ENCODE peak calls at places on chromosomes 16 and 17, in four cellular contexts. V is ascending aorta, Q is Right ventricle myocardium superior, F is GM13977. W is an unnamed sample.

GRCh38 chr16:86580798-86581185 is 2.4 kb downstream of the FOXL1 start:
- DNase-seq in V (no peak), Q (no peak), F (no peak), W (no peak)

GRCh38 chr17:13135496-13135895 is 117.7 kb upstream of the ELAC2 start:
- DNase-seq in V (no peak), Q (no peak), F (no peak), W (no peak)

GRCh38 chr16:84347161-84347560 is 21.2 kb upstream of the ATP2C2 start:
- DNase-seq in V (no peak), Q (no peak), F (no peak), W (no peak)

GRCh38 chr17:145671-146541 is 8.5 kb downstream of the SCGB1C2 start:
- DNase-seq in V (no peak), Q (peak; percentile 29), F (no peak), W (no peak)

GRCh38 chr16:69131167-69131748 is 1.1 kb downstream of the CHTF8 start:
- DNase-seq in V (no peak), Q (no peak), F (peak; percentile 57), W (no peak)

GRCh38 chr16:8718753-8719386 is 44.5 kb downstream of the ABAT start:
- DNase-seq in V (no peak), Q (no peak), F (no peak), W (no peak)

GRCh38 chr17:80594666-80595269 is 50.1 kb downstream of the RPTOR start:
- DNase-seq in V (no peak), Q (no peak), F (no peak), W (no peak)

GRCh38 chr16:80954985-80955384 is 51.7 kb downstream of the CMC2 start:
- DNase-seq in V (no peak), Q (no peak), F (no peak), W (no peak)

GRCh38 chr17:42779942-42780815 is at the start of gene WNK4:
- DNase-seq in V (no peak), Q (no peak), F (peak; percentile 65), W (no peak)

GRCh38 chr17:40356906-40357861 is 7.4 kb downstream of the GJD3 start:
- DNase-seq in V (no peak), Q (peak; percentile 37), F (no peak), W (no peak)

GRCh38 chr16:50731989-50732589 is 9.8 kb upstream of the CYLD start:
- DNase-seq in V (no peak), Q (no peak), F (no peak), W (no peak)

GRCh38 chr16:4467916-4468315 is 6.5 kb downstream of the NMRAL1 start:
- DNase-seq in V (no peak), Q (no peak), F (no peak), W (no peak)

GRCh38 chr16:67943619-67944503 is at the start of gene LCAT:
- DNase-seq in V (peak; percentile 31), Q (peak; percentile 86), F (no peak), W (no peak)

GRCh38 chr16:81531415-81531814 is 86.8 kb downstream of the CMIP start:
- DNase-seq in V (no peak), Q (no peak), F (no peak), W (no peak)

GRCh38 chr17:48522990-48523389 is 7.8 kb downstream of the HOXB1 start:
- DNase-seq in V (no peak), Q (no peak), F (no peak), W (no peak)

GRCh38 chr17:6381526-6382135 is 53.3 kb downstream of the AIPL1 start:
- DNase-seq in V (no peak), Q (no peak), F (no peak), W (no peak)

GRCh38 chr17:4497101-4497824 is 1.4 kb upstream of the SPNS2 start:
- DNase-seq in V (peak; percentile 54), Q (no peak), F (peak; percentile 65), W (no peak)

GRCh38 chr17:6173653-6174052 is 103.5 kb downstream of the WSCD1 start:
- DNase-seq in V (no peak), Q (no peak), F (no peak), W (no peak)

GRCh38 chr16:84673203-84673535 is 24.9 kb downstream of the KLHL36 start:
- DNase-seq in V (no peak), Q (no peak), F (no peak), W (no peak)

GRCh38 chr16:22977294-22977697 is 163.3 kb downstream of the HS3ST2 start:
- DNase-seq in V (no peak), Q (no peak), F (no peak), W (no peak)

GRCh38 chr17:54948380-54948779 is 20.1 kb downstream of the COX11 start:
- DNase-seq in V (no peak), Q (no peak), F (no peak), W (no peak)

GRCh38 chr17:72587773-72588511 is 467.1 kb downstream of the SOX9 start:
- DNase-seq in V (no peak), Q (no peak), F (no peak), W (no peak)

GRCh38 chr17:4648741-4649140 is 7.3 kb upstream of the ALOX15 start:
- DNase-seq in V (no peak), Q (no peak), F (no peak), W (no peak)

GRCh38 chr16:7313170-7313569 is 19.5 kb upstream of the RBFOX1 start:
- DNase-seq in V (no peak), Q (no peak), F (no peak), W (no peak)

GRCh38 chr16:57764006-57764340 is 28.4 kb downstream of the KATNB1 start:
- DNase-seq in V (no peak), Q (no peak), F (no peak), W (no peak)

GRCh38 chr16:56589141-56590039 is at the start of gene MT3:
- DNase-seq in V (no peak), Q (no peak), F (no peak), W (no peak)

GRCh38 chr17:31321481-31321880 is at the start of gene EVI2A:
- DNase-seq in V (no peak), Q (no peak), F (peak; percentile 42), W (no peak)

GRCh38 chr16:4323845-4324478 is 8.1 kb downstream of the GLIS2 start:
- DNase-seq in V (no peak), Q (peak; percentile 78), F (no peak), W (no peak)

GRCh38 chr16:67648088-67648763 is 3.3 kb downstream of the CARMIL2 start:
- DNase-seq in V (no peak), Q (no peak), F (peak; percentile 17), W (no peak)

GRCh38 chr17:82848022-82848592 is 8.3 kb upstream of the ZNF750 start:
- DNase-seq in V (no peak), Q (peak; percentile 58), F (no peak), W (no peak)

GRCh38 chr16:72901012-72901411 is 146.9 kb downstream of the ZFHX3 start:
- DNase-seq in V (no peak), Q (no peak), F (no peak), W (no peak)

GRCh38 chr16:84117482-84117843 is 721 bp upstream of the MBTPS1 start:
- DNase-seq in V (no peak), Q (no peak), F (peak; percentile 58), W (no peak)

GRCh38 chr17:44792276-44792675 is 33.5 kb downstream of the ADAM11 start:
- DNase-seq in V (no peak), Q (no peak), F (no peak), W (no peak)

GRCh38 chr16:68643847-68644246 is 1.3 kb upstream of the CDH3 start:
- DNase-seq in V (no peak), Q (no peak), F (no peak), W (no peak)

GRCh38 chr17:56835259-56835575 is 1.3 kb downstream of the DGKE start:
- DNase-seq in V (no peak), Q (no peak), F (no peak), W (no peak)

GRCh38 chr16:50396770-50397525 is 28.2 kb upstream of the BRD7 start:
- DNase-seq in V (no peak), Q (no peak), F (no peak), W (no peak)

W was measured in cortex of kidney.